ENCODE peak calls at places on chromosomes 3 and 15, in nine cellular contexts. V is skeletal muscle cell; F is body of pancreas; C is activated T-cell treated with anti-CD3 and anti-CD28 coated beads for 4 hours; P is lung; N is nephron progenitor cell; B is adipocyte; S is BE2C; I is stimulated activated naive CD8-positive, alpha-beta T cell treated with anti-CD3 and anti-CD28 coated beads, Interleukin-15, Interleukin-2, amounts not matched to agents 100 U/mL and 50 U/mL, for 24 hours. Z is an unnamed sample.

GRCh38 chr3:42012378-42012934 is 50.6 kb upstream of the ULK4 start:
- DNase-seq in V (no peak), F (no peak), C (no peak), P (no peak), N (no peak), B (no peak), S (no peak), I (no peak), Z (no peak)

GRCh38 chr3:147392083-147392916 is 14.0 kb downstream of the ZIC4 start:
- DNase-seq in V (peak), F (peak), C (no peak), P (no peak), N (peak), B (peak), S (peak), I (no peak), Z (peak)

GRCh38 chr15:38699633-38700230 is 135.1 kb upstream of the RASGRP1 start:
- DNase-seq in V (no peak), F (peak), C (peak), P (peak), N (peak), B (peak), S (peak), I (peak), Z (peak)

GRCh38 chr3:15815696-15816095 is 17.9 kb upstream of the ANKRD28 start:
- DNase-seq in V (no peak), F (no peak), C (no peak), P (no peak), N (no peak), B (peak), S (no peak), I (no peak), Z (peak)

GRCh38 chr3:144687862-144688261 is 716.2 kb downstream of the DIPK2A start:
- DNase-seq in V (no peak), F (no peak), C (no peak), P (no peak), N (no peak), B (no peak), S (peak), I (no peak), Z (peak)

GRCh38 chr3:5264896-5265770 is 77.6 kb downstream of the EDEM1 start:
- DNase-seq in V (no peak), F (no peak), C (no peak), P (no peak), N (no peak), B (no peak), S (no peak), I (no peak), Z (peak)

GRCh38 chr3:195906865-195907729 is 1.3 kb downstream of the TNK2 start:
- DNase-seq in V (no peak), F (peak), C (peak), P (peak), N (no peak), B (no peak), S (peak), I (peak), Z (no peak)

GRCh38 chr3:177921153-177921552 is 615.1 kb upstream of the KCNMB2 start:
- DNase-seq in V (no peak), F (no peak), C (no peak), P (no peak), N (no peak), B (no peak), S (no peak), I (no peak), Z (no peak)

GRCh38 chr15:95944193-95944592 is 386.3 kb upstream of the NR2F2 start:
- DNase-seq in V (no peak), F (no peak), C (no peak), P (no peak), N (no peak), B (no peak), S (no peak), I (no peak), Z (no peak)

GRCh38 chr3:157447026-157447694 is 10.5 kb downstream of the PTX3 start:
- DNase-seq in V (no peak), F (no peak), C (no peak), P (no peak), N (no peak), B (peak), S (no peak), I (no peak), Z (peak)

GRCh38 chr3:169945313-169945712 is 21.3 kb upstream of the SEC62 start:
- DNase-seq in V (no peak), F (no peak), C (no peak), P (no peak), N (no peak), B (no peak), S (no peak), I (peak), Z (peak)

GRCh38 chr3:160885791-160886286 is 129.8 kb downstream of the PPM1L start:
- DNase-seq in V (peak), F (peak), C (no peak), P (peak), N (peak), B (peak), S (peak), I (peak), Z (peak)